ENCODE peak calls at places on chromosomes 13 and 19, in seven cellular contexts. E is Peyer's patch, P is endodermal cell, R is right atrium auricular region, Q is aorta, F is fibroblast of pulmonary artery, S is dorsolateral prefrontal cortex. V is an unnamed sample.

GRCh38 chr13:113585828-113586355 is 1.3 kb downstream of the TFDP1 start:
- DNase-seq in E (peak; percentile 22), S (no peak), F (no peak), Q (peak; percentile 30), R (peak; percentile 18), P (peak; percentile 36), V (peak; percentile 7)

GRCh38 chr19:36136975-36137686 is 2.7 kb upstream of the CAPNS1 start:
- DNase-seq in R (peak; percentile 70), E (peak; percentile 79), P (no peak), F (peak; percentile 46), Q (peak; percentile 81), S (no peak), V (no peak)

GRCh38 chr13:105414639-105415038 is 1120.8 kb downstream of the EFNB2 start:
- DNase-seq in R (no peak), Q (no peak), E (no peak), F (no peak), P (no peak), S (no peak), V (no peak)

GRCh38 chr19:14467391-14467790 is 7.8 kb downstream of the PTGER1 start:
- DNase-seq in E (no peak), S (no peak), F (no peak), R (no peak), P (no peak), Q (no peak), V (no peak)

GRCh38 chr19:13043285-13043684 is 48.0 kb downstream of the NFIX start:
- DNase-seq in E (no peak), Q (no peak), S (no peak), P (no peak), R (no peak), F (no peak), V (no peak)

GRCh38 chr19:47280183-47280797 is 5.6 kb downstream of the INAFM1 start:
- DNase-seq in P (peak; percentile 93), S (no peak), E (peak; percentile 77), R (no peak), F (peak; percentile 25), Q (no peak), V (peak; percentile 78)

GRCh38 chr13:29953542-29953941 is 103.1 kb upstream of the UBL3 start:
- DNase-seq in R (no peak), F (no peak), P (no peak), Q (no peak), S (no peak), E (no peak), V (no peak)

GRCh38 chr19:305240-306150 is 14.3 kb upstream of the PLPP2 start:
- DNase-seq in R (no peak), P (no peak), F (no peak), E (peak; percentile 40), Q (no peak), S (no peak), V (no peak)

DNA sequence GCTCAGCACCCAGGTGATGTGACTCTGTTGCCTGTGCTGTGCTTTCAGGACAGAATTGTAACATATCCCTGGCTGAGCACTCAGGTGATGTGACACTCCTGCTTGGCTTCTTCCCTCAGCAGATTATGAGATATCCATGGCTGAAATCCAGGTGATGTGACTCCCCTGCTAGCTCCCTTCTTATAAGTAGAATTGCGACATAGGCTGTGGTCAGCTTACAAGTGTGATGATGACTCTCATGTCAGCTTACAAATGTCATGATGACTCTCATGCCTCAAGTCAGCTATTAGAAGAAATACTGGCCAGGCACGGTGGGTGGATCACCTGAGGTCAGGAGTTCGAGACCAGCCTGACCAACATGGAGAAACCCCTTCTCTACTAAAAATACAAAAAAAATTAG is 14.2 kb upstream of the ZNF429 start:
- DNase-seq in E (no peak), Q (no peak), S (no peak), R (no peak), F (no peak), P (no peak), V (no peak)
- H3K4me3 ChIP-seq in E (no peak overlapping the region), Q (no peak overlapping the region), S (no peak overlapping the region), R (no peak overlapping the region), F (no peak overlapping the region), P (no peak overlapping the region), V (no peak overlapping the region)

GRCh38 chr19:44753932-44754742 is 5.6 kb downstream of the BCL3 start:
- DNase-seq in E (peak; percentile 98), F (peak; percentile 90), S (no peak), R (peak; percentile 95), Q (peak; percentile 98), P (peak; percentile 87), V (peak; percentile 91)
- H3K4me3 ChIP-seq in E (peak overlapping the region; percentile 51), F (peak overlapping the region; percentile 93), S (peak overlapping the region; percentile 16), R (peak overlapping the region; percentile 45), Q (peak overlapping the region; percentile 17), P (peak overlapping the region; percentile 71), V (peak overlapping the region; percentile 29)

GRCh38 chr19:38617764-38618589 is at the start of gene MAP4K1:
- DNase-seq in S (no peak), Q (peak; percentile 68), F (no peak), P (peak; percentile 69), R (no peak), E (peak; percentile 95), V (no peak)

GRCh38 chr19:38615007-38615581 is 2.7 kb downstream of the MAP4K1 start:
- DNase-seq in Q (no peak), P (no peak), R (no peak), E (no peak), F (no peak), S (no peak), V (no peak)

GRCh38 chr19:38614289-38614688 is 3.5 kb downstream of the MAP4K1 start:
- DNase-seq in P (no peak), Q (no peak), R (no peak), F (no peak), S (no peak), E (no peak), V (no peak)

GRCh38 chr19:38617283-38617763 is 430 bp downstream of the MAP4K1 start:
- DNase-seq in S (no peak), P (no peak), F (no peak), E (no peak), R (no peak), Q (no peak), V (no peak)

DNA sequence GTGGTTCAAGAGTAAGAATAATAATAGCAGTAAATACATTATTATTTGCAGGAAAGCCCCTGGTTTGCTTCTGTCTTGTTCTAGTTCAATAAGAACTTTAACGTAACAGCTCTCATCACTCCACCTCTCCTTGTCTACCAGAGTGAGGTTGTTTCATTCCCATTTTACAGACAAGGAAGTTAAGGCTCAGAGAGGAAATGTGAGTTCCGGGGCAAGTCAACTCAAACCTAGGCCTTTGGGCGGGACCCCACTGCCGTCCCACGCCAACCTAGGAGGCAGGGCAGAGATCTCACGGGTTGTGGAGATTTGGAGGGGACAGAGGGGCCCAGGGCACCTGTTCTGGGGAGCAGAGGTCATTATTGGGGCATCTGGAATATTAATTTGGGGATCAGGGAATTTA is 1.5 kb downstream of the MAP4K1 start:
- DNase-seq in F (no peak), Q (no peak), S (no peak), R (no peak), E (no peak), P (no peak), V (no peak)
- H3K4me3 ChIP-seq in F (no peak overlapping the region), Q (no peak overlapping the region), S (no peak overlapping the region), R (no peak overlapping the region), E (peak overlapping the region; percentile 89), P (no peak overlapping the region), V (no peak overlapping the region)

DNA sequence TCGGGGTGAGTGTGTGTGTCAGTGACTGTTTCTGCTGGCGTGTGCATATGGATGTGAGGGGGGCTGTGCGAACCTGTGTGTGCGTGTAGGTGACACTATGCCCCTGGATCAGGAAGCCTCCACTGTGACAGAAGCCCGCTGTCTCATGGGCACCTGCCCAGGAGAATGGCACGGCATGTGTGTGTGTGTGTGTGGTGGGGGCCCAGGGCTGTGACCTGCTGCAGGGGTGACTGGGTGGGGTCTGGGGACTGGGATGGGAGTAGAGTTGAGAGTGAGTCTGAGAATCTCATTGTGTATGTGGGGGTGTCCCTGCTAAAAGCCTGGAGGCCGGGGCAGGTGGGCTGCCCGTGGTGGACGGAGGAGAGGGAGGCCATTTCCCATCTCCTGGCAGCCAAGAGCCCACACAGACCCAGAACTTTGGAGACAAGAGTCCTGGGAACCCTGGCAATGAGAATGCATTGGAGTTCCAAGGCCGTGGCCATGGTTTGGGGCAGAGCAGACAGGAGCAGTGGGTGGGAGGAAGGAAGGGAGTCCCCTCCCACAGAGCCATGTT is 6.4 kb upstream of the TPM4 start:
- DNase-seq in Q (peak; percentile 51), E (no peak), S (no peak), F (no peak), P (no peak), R (no peak), V (no peak)
- H3K4me3 ChIP-seq in Q (peak overlapping the region; percentile 76), E (peak overlapping the region; percentile 33), S (no peak overlapping the region), F (no peak overlapping the region), P (no peak overlapping the region), R (no peak overlapping the region), V (no peak overlapping the region)

GRCh38 chr19:5580116-5580515 is 12.4 kb upstream of the TINCR start:
- DNase-seq in S (no peak), E (no peak), Q (no peak), R (no peak), F (no peak), P (no peak), V (no peak)

GRCh38 chr19:5575553-5575952 is 7.8 kb upstream of the TINCR start:
- DNase-seq in F (no peak), S (no peak), E (no peak), R (no peak), Q (no peak), P (no peak), V (no peak)

GRCh38 chr19:5579697-5580096 is 11.9 kb upstream of the TINCR start:
- DNase-seq in Q (no peak), R (no peak), S (no peak), P (no peak), E (no peak), F (no peak), V (no peak)

GRCh38 chr19:5579286-5579685 is 11.5 kb upstream of the TINCR start:
- DNase-seq in P (no peak), Q (no peak), F (no peak), E (no peak), R (no peak), S (no peak), V (no peak)

DNA sequence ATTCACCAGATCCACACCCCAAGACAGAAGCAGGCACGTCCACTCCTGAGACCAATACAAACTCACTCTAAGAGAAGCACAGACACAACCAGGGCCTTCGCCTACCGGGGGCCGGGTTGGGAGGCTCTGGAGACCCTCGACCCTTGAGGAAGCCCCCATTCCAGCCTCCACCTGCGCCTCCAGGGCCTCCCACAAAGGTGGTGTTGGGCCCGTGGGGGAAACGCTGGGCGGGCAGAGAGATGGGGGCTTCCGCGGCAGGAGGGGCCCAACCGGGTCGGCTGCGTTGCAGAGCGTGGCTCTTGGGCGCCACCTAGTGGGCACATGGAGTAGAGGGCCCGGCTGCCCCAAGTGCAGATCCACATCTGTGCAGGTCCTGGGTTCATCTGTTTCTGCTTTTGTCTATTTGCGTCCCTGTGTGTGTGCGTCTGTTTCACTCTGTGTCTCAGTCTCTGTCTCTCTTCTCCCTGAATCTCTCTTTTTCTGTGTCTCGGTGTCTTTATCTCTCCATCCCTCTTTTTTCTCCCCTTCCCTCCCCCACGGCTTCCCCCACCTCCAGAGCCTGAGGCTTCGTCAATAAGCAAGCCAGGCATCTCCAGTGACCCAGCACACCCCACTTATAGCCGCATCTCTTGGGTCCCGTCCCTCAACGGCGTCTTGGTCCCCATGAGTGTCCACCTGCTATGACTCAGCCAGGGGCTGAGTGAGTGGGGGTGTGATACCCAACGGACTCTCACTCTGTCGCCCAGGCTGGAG is 10.5 kb upstream of the TINCR start:
- DNase-seq in S (peak; percentile 69), E (peak; percentile 82), R (no peak), Q (peak; percentile 66), P (peak; percentile 91), F (peak; percentile 55), V (peak; percentile 60)
- H3K4me3 ChIP-seq in S (no peak overlapping the region), E (no peak overlapping the region), R (no peak overlapping the region), Q (no peak overlapping the region), P (no peak overlapping the region), F (no peak overlapping the region), V (peak overlapping the region; percentile 12)